ENCODE peak calls at places on chromosomes 11 and 22, in five cellular contexts. O is germinal center, W is Right ventricle myocardium superior, C is dermis microvascular lymphatic vessel endothelial cell, E is nucleus accumbens. V is an unnamed sample.

GRCh38 chr11:57460756-57461749 is 725 bp downstream of the RTN4RL2 start:
- DNase-seq in O (no peak), W (peak), C (no peak), E (no peak), V (no peak)

GRCh38 chr11:133818302-133818701 is 27.0 kb downstream of the SPATA19 start:
- DNase-seq in O (no peak), W (no peak), C (no peak), E (no peak), V (no peak)

GRCh38 chr11:71432761-71433647 is 15.2 kb downstream of the DHCR7 start:
- DNase-seq in O (no peak), W (peak), C (no peak), E (peak), V (no peak)

GRCh38 chr11:32006799-32007388 is 84.0 kb upstream of the RCN1 start:
- DNase-seq in O (peak), W (no peak), C (peak), E (no peak), V (no peak)

GRCh38 chr11:74397531-74398243 is 546 bp downstream of the PGM2L1 start:
- DNase-seq in O (peak), W (peak), C (peak), E (no peak), V (no peak)

GRCh38 chr11:134757633-134758032 is 345.6 kb upstream of the B3GAT1 start:
- DNase-seq in O (no peak), W (no peak), C (no peak), E (no peak), V (no peak)

GRCh38 chr22:29126670-29127069 is 53.8 kb downstream of the KREMEN1 start:
- DNase-seq in O (no peak), W (no peak), C (no peak), E (no peak), V (no peak)

GRCh38 chr22:42601879-42602465 is 12.7 kb downstream of the POLDIP3 start:
- DNase-seq in O (no peak), W (no peak), C (no peak), E (no peak), V (no peak)

GRCh38 chr11:92099183-92099582 is 125.4 kb upstream of the FAT3 start:
- DNase-seq in O (no peak), W (no peak), C (no peak), E (no peak), V (no peak)

GRCh38 chr11:70853103-70853830 is 399.1 kb downstream of the SHANK2 start:
- DNase-seq in O (no peak), W (no peak), C (no peak), E (no peak), V (no peak)

GRCh38 chr11:93039841-93040240 is 70.4 kb downstream of the MTNR1B start:
- DNase-seq in O (no peak), W (no peak), C (no peak), E (no peak), V (no peak)